ENCODE peak calls at places on chromosomes 16 and 17, in seven cellular contexts. One of them, this sample, is unnamed.

GRCh38 chr16:58658796-58659211 is 25.8 kb downstream of the SLC38A7 start:
- DNase-seq in GM23338: no peak
- DNase-seq in sigmoid colon: no peak
- DNase-seq in SK-N-SH: no peak
- DNase-seq in endothelial cell of umbilical vein: no peak
- DNase-seq in esophagus muscularis mucosa: no peak
- DNase-seq in upper lobe of left lung: no peak
- DNase-seq in this sample: no peak

GRCh38 chr17:21248495-21248894 is 4.7 kb downstream of the NATD1 start:
- DNase-seq in endothelial cell of umbilical vein: no peak
- DNase-seq in SK-N-SH: no peak
- DNase-seq in esophagus muscularis mucosa: no peak
- DNase-seq in upper lobe of left lung: no peak
- DNase-seq in sigmoid colon: no peak
- DNase-seq in GM23338: no peak
- DNase-seq in this sample: no peak

GRCh38 chr17:3539881-3540540 is 17.6 kb downstream of the TRPV3 start:
- DNase-seq in GM23338: no peak
- DNase-seq in endothelial cell of umbilical vein: no peak
- DNase-seq in sigmoid colon: no peak
- DNase-seq in SK-N-SH: no peak
- DNase-seq in upper lobe of left lung: no peak
- DNase-seq in esophagus muscularis mucosa: no peak
- DNase-seq in this sample: no peak

GRCh38 chr17:57756941-57757340 is 11.8 kb upstream of the CCDC182 start:
- DNase-seq in GM23338: no peak
- DNase-seq in sigmoid colon: no peak
- DNase-seq in endothelial cell of umbilical vein: no peak
- DNase-seq in esophagus muscularis mucosa: no peak
- DNase-seq in SK-N-SH: no peak
- DNase-seq in upper lobe of left lung: no peak
- DNase-seq in this sample: no peak

GRCh38 chr17:45172541-45173286 is 11.0 kb downstream of the HEXIM2 start:
- DNase-seq in esophagus muscularis mucosa: no peak
- DNase-seq in upper lobe of left lung: no peak
- DNase-seq in sigmoid colon: peak; percentile 89
- DNase-seq in endothelial cell of umbilical vein: no peak
- DNase-seq in SK-N-SH: peak; percentile 93
- DNase-seq in GM23338: peak; percentile 63
- DNase-seq in this sample: peak; percentile 66

GRCh38 chr16:85984947-85985451 is 86.0 kb downstream of the IRF8 start:
- DNase-seq in GM23338: no peak
- DNase-seq in esophagus muscularis mucosa: no peak
- DNase-seq in SK-N-SH: no peak
- DNase-seq in endothelial cell of umbilical vein: peak; percentile 9
- DNase-seq in sigmoid colon: peak; percentile 62
- DNase-seq in upper lobe of left lung: no peak
- DNase-seq in this sample: no peak

GRCh38 chr16:75695708-75696107 is 5.6 kb downstream of the DUXB start:
- DNase-seq in sigmoid colon: no peak
- DNase-seq in SK-N-SH: peak; percentile 35
- DNase-seq in GM23338: peak; percentile 81
- DNase-seq in upper lobe of left lung: no peak
- DNase-seq in esophagus muscularis mucosa: no peak
- DNase-seq in endothelial cell of umbilical vein: no peak
- DNase-seq in this sample: no peak

GRCh38 chr17:8188408-8188839 is 1.6 kb downstream of the BORCS6 start:
- DNase-seq in SK-N-SH: no peak
- DNase-seq in esophagus muscularis mucosa: no peak
- DNase-seq in sigmoid colon: no peak
- DNase-seq in GM23338: no peak
- DNase-seq in endothelial cell of umbilical vein: peak; percentile 12
- DNase-seq in upper lobe of left lung: no peak
- DNase-seq in this sample: no peak

GRCh38 chr17:81180836-81181810 is 15.1 kb upstream of the AATK start:
- DNase-seq in upper lobe of left lung: peak; percentile 87
- DNase-seq in esophagus muscularis mucosa: no peak
- DNase-seq in SK-N-SH: no peak
- DNase-seq in sigmoid colon: no peak
- DNase-seq in GM23338: no peak
- DNase-seq in endothelial cell of umbilical vein: no peak
- DNase-seq in this sample: no peak

GRCh38 chr17:15106540-15106939 is 158.6 kb downstream of the PMP22 start:
- DNase-seq in sigmoid colon: no peak
- DNase-seq in GM23338: no peak
- DNase-seq in SK-N-SH: no peak
- DNase-seq in upper lobe of left lung: no peak
- DNase-seq in esophagus muscularis mucosa: no peak
- DNase-seq in endothelial cell of umbilical vein: no peak
- DNase-seq in this sample: no peak

GRCh38 chr17:78665952-78666920 is 89.0 kb upstream of the DNAH17 start:
- DNase-seq in esophagus muscularis mucosa: no peak
- DNase-seq in endothelial cell of umbilical vein: peak; percentile 94
- DNase-seq in SK-N-SH: no peak
- DNase-seq in upper lobe of left lung: no peak
- DNase-seq in sigmoid colon: no peak
- DNase-seq in GM23338: no peak
- DNase-seq in this sample: no peak

GRCh38 chr16:27323781-27324561 is 10.2 kb downstream of the IL4R start:
- DNase-seq in SK-N-SH: no peak
- DNase-seq in esophagus muscularis mucosa: no peak
- DNase-seq in sigmoid colon: peak; percentile 58
- DNase-seq in endothelial cell of umbilical vein: no peak
- DNase-seq in upper lobe of left lung: no peak
- DNase-seq in GM23338: no peak
- DNase-seq in this sample: no peak

GRCh38 chr16:7303014-7303676 is 29.5 kb upstream of the RBFOX1 start:
- DNase-seq in upper lobe of left lung: peak; percentile 75
- DNase-seq in GM23338: peak; percentile 20
- DNase-seq in endothelial cell of umbilical vein: no peak
- DNase-seq in sigmoid colon: no peak
- DNase-seq in SK-N-SH: peak; percentile 67
- DNase-seq in esophagus muscularis mucosa: no peak
- DNase-seq in this sample: no peak

GRCh38 chr17:2030779-2031163 is 818 bp downstream of the DPH1 start:
- DNase-seq in esophagus muscularis mucosa: no peak
- DNase-seq in endothelial cell of umbilical vein: no peak
- DNase-seq in sigmoid colon: no peak
- DNase-seq in GM23338: no peak
- DNase-seq in upper lobe of left lung: no peak
- DNase-seq in SK-N-SH: no peak
- DNase-seq in this sample: no peak
- TF ChIP-seq CTCF in esophagus muscularis mucosa: no peak
- TF ChIP-seq CTCF in endothelial cell of umbilical vein: peak; percentile 68
- TF ChIP-seq CTCF in sigmoid colon: no peak
- TF ChIP-seq CTCF in GM23338: peak; percentile 75
- TF ChIP-seq CTCF in upper lobe of left lung: peak; percentile 16
- TF ChIP-seq CTCF in SK-N-SH: peak; percentile 64
- TF ChIP-seq CTCF in this sample: no peak

DNA sequence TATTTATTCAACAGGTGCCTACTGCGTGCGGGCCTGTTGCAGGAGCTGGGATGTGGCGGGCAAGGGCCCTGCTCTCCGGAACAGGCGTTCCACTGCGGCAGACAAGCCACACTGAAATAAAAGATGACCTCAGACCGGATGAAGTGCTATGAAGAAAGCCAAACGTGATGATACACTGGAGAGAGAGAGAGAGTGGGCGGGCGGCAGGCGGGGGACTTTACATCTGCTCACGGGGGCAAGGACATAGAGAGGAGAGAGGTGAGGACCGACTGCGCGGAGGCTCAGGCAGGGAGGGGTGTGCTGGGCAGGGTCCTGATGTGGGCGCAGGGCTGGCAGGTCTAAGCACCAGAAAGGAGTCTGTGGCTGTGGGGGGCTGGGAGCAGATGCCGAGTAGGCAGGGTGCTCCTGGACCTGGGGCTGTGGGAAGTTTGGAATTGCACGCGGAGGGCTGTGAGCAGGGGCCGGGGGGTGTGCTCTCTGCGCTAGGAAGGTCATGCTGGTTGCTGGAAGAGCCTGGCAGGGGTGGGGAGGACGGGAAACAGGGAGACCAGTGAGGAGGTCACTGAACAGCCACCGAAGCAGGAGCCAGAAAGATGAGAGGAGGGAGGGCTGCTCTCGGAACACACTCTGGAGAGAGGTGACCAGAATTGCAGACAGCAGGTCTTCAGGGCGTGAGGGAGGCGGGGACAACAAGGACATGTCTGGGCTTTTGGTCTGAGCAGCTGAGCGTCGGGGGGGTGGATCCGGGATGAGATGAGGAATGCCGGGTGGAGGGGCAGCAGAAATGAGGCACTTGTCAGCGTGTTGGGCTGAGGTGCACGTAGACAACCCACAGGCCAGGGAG is 9.9 kb downstream of the MXRA7 start:
- DNase-seq in SK-N-SH: peak; percentile 85
- DNase-seq in esophagus muscularis mucosa: peak; percentile 94
- DNase-seq in sigmoid colon: peak; percentile 91
- DNase-seq in GM23338: peak; percentile 66
- DNase-seq in endothelial cell of umbilical vein: peak; percentile 37
- DNase-seq in upper lobe of left lung: no peak
- DNase-seq in this sample: peak; percentile 77
- TF ChIP-seq POLR2AphosphoS5 in SK-N-SH: peak; percentile 51
- TF ChIP-seq POLR2AphosphoS5 in esophagus muscularis mucosa: peak; percentile 86
- TF ChIP-seq POLR2AphosphoS5 in sigmoid colon: peak; percentile 83
- TF ChIP-seq POLR2AphosphoS5 in GM23338: no peak
- TF ChIP-seq POLR2AphosphoS5 in endothelial cell of umbilical vein: no peak
- TF ChIP-seq POLR2AphosphoS5 in upper lobe of left lung: peak; percentile 63
- TF ChIP-seq POLR2AphosphoS5 in this sample: no peak

GRCh38 chr16:11794991-11795886 is 1.8 kb downstream of the ZC3H7A start:
- DNase-seq in endothelial cell of umbilical vein: no peak
- DNase-seq in SK-N-SH: no peak
- DNase-seq in sigmoid colon: no peak
- DNase-seq in upper lobe of left lung: no peak
- DNase-seq in GM23338: no peak
- DNase-seq in esophagus muscularis mucosa: no peak
- DNase-seq in this sample: no peak
- H3K4me1 ChIP-seq in endothelial cell of umbilical vein: peaks cover 32% of the 10 kb centered on the region
- H3K4me1 ChIP-seq in SK-N-SH: peaks cover 41% of the 10 kb centered on the region
- H3K4me1 ChIP-seq in sigmoid colon: no peaks in the 10 kb centered on the region
- H3K4me1 ChIP-seq in upper lobe of left lung: peaks cover 87% of the 10 kb centered on the region
- H3K4me1 ChIP-seq in GM23338: peaks cover 23% of the 10 kb centered on the region
- H3K4me1 ChIP-seq in esophagus muscularis mucosa: peaks cover 76% of the 10 kb centered on the region
- H3K4me1 ChIP-seq in this sample: peaks cover 34% of the 10 kb centered on the region

GRCh38 chr17:73215414-73215813 is 22.6 kb downstream of the COG1 start:
- DNase-seq in esophagus muscularis mucosa: no peak
- DNase-seq in sigmoid colon: no peak
- DNase-seq in upper lobe of left lung: no peak
- DNase-seq in GM23338: peak; percentile 70
- DNase-seq in endothelial cell of umbilical vein: no peak
- DNase-seq in SK-N-SH: no peak
- DNase-seq in this sample: no peak
- TF ChIP-seq CTCF in esophagus muscularis mucosa: no peak
- TF ChIP-seq CTCF in sigmoid colon: no peak
- TF ChIP-seq CTCF in upper lobe of left lung: no peak
- TF ChIP-seq CTCF in GM23338: peak; percentile 41
- TF ChIP-seq CTCF in endothelial cell of umbilical vein: no peak
- TF ChIP-seq CTCF in SK-N-SH: peak; percentile 17
- TF ChIP-seq CTCF in this sample: no peak

GRCh38 chr17:59381716-59382570 is 50.5 kb downstream of the YPEL2 start:
- DNase-seq in esophagus muscularis mucosa: no peak
- DNase-seq in sigmoid colon: peak; percentile 80
- DNase-seq in SK-N-SH: no peak
- DNase-seq in upper lobe of left lung: no peak
- DNase-seq in endothelial cell of umbilical vein: peak; percentile 93
- DNase-seq in GM23338: no peak
- DNase-seq in this sample: peak; percentile 41
- TF ChIP-seq POLR2AphosphoS5 in esophagus muscularis mucosa: no peak
- TF ChIP-seq POLR2AphosphoS5 in sigmoid colon: no peak
- TF ChIP-seq POLR2AphosphoS5 in SK-N-SH: no peak
- TF ChIP-seq POLR2AphosphoS5 in upper lobe of left lung: no peak
- TF ChIP-seq POLR2AphosphoS5 in endothelial cell of umbilical vein: no peak
- TF ChIP-seq POLR2AphosphoS5 in GM23338: no peak
- TF ChIP-seq POLR2AphosphoS5 in this sample: peak; percentile 31

GRCh38 chr17:17071531-17072360 is 29.5 kb downstream of the MPRIP start:
- DNase-seq in sigmoid colon: peak; percentile 43
- DNase-seq in endothelial cell of umbilical vein: no peak
- DNase-seq in GM23338: no peak
- DNase-seq in upper lobe of left lung: no peak
- DNase-seq in SK-N-SH: no peak
- DNase-seq in esophagus muscularis mucosa: no peak
- DNase-seq in this sample: peak; percentile 39
- H3K4me1 ChIP-seq in sigmoid colon: no peaks in the 10 kb centered on the region
- H3K4me1 ChIP-seq in endothelial cell of umbilical vein: peaks cover 31% of the 10 kb centered on the region
- H3K4me1 ChIP-seq in GM23338: peaks cover 7% of the 10 kb centered on the region
- H3K4me1 ChIP-seq in upper lobe of left lung: peaks cover 39% of the 10 kb centered on the region
- H3K4me1 ChIP-seq in SK-N-SH: peaks cover 46% of the 10 kb centered on the region
- H3K4me1 ChIP-seq in esophagus muscularis mucosa: peaks cover 56% of the 10 kb centered on the region
- H3K4me1 ChIP-seq in this sample: peaks cover 5% of the 10 kb centered on the region